ENCODE peak calls at places on chromosomes 11 and 22, in eight cellular contexts. O, G, I, R, Z, J, V and L are unnamed samples.

GRCh38 chr11:43868852-43869567 is 11.6 kb upstream of the ALKBH3 start:
- DNase-seq in G (peak; percentile 39), O (no peak), J (no peak), V (no peak), Z (peak; percentile 20), I (no peak), R (no peak), L (no peak)

GRCh38 chr11:86765146-86765663 is 35.1 kb upstream of the PRSS23 start:
- DNase-seq in R (no peak), O (no peak), G (no peak), I (no peak), J (no peak), V (no peak), Z (no peak), L (no peak)

GRCh38 chr11:67649634-67650540 is 643 bp downstream of the ACY3 start:
- DNase-seq in R (no peak), Z (no peak), V (no peak), G (no peak), I (no peak), O (no peak), J (no peak), L (peak; percentile 43)

GRCh38 chr22:22157500-22157822 is 87.1 kb upstream of the VPREB1 start:
- DNase-seq in O (no peak), J (no peak), Z (no peak), V (no peak), R (no peak), I (no peak), G (no peak), L (no peak)

GRCh38 chr11:85595285-85595884 is 31.8 kb downstream of the DLG2 start:
- DNase-seq in V (peak; percentile 72), O (peak; percentile 23), G (peak; percentile 74), Z (peak; percentile 5), R (peak; percentile 15), I (no peak), J (peak; percentile 29), L (no peak)

GRCh38 chr11:48007677-48008076 is 27.3 kb downstream of the PTPRJ start:
- DNase-seq in J (no peak), V (no peak), G (no peak), I (no peak), Z (no peak), O (no peak), R (no peak), L (no peak)

GRCh38 chr11:15707194-15707593 is 592.5 kb downstream of the INSC start:
- DNase-seq in I (no peak), R (no peak), G (no peak), Z (no peak), O (no peak), V (no peak), J (no peak), L (no peak)

GRCh38 chr11:63854696-63855095 is 15.8 kb downstream of the MARK2 start:
- DNase-seq in G (no peak), O (no peak), V (no peak), Z (no peak), I (no peak), R (no peak), J (no peak), L (no peak)

GRCh38 chr22:43293661-43294392 is 49.3 kb downstream of the SCUBE1 start:
- DNase-seq in G (peak; percentile 29), R (no peak), J (no peak), Z (no peak), I (peak; percentile 57), V (peak; percentile 43), O (no peak), L (peak; percentile 80)

GRCh38 chr22:39396156-39396796 is 3.3 kb upstream of the TAB1 start:
- DNase-seq in J (no peak), G (no peak), R (no peak), V (no peak), Z (no peak), I (no peak), O (no peak), L (no peak)

GRCh38 chr11:8777907-8778767 is 95.5 kb downstream of the RPL27A start:
- DNase-seq in Z (no peak), V (no peak), I (no peak), J (no peak), G (no peak), R (no peak), O (peak; percentile 11), L (no peak)

GRCh38 chr11:88603499-88603898 is 266.0 kb upstream of the CTSC start:
- DNase-seq in O (no peak), G (no peak), J (no peak), R (no peak), V (no peak), I (no peak), Z (no peak), L (no peak)

GRCh38 chr11:8093931-8094575 is 13.0 kb downstream of the TUB start:
- DNase-seq in I (peak; percentile 15), V (no peak), R (no peak), O (no peak), G (no peak), J (no peak), Z (no peak), L (peak; percentile 40)

GRCh38 chr11:70448983-70449567 is 50.7 kb downstream of the CTTN start:
- DNase-seq in R (no peak), Z (no peak), O (no peak), J (no peak), V (no peak), I (no peak), G (no peak), L (no peak)

GRCh38 chr11:79520086-79520485 is 79.3 kb upstream of the TENM4 start:
- DNase-seq in G (no peak), R (no peak), Z (no peak), O (no peak), V (no peak), I (no peak), J (no peak), L (no peak)

GRCh38 chr11:116239247-116239646 is 533.5 kb downstream of the BUD13 start:
- DNase-seq in Z (no peak), V (no peak), R (no peak), J (no peak), I (no peak), G (no peak), O (no peak), L (no peak)

GRCh38 chr11:69931994-69932910 is 113.0 kb upstream of the FGF3 start:
- DNase-seq in Z (no peak), R (no peak), O (no peak), G (no peak), V (no peak), J (no peak), I (no peak), L (peak; percentile 5)